ENCODE peak calls at places on chromosomes 2 and 18, in seven cellular contexts. D, S, K, Q, O, I and L are unnamed samples. For H3K9me3, the result is how much of the 10 kb centered on the place peaks cover.

GRCh38 chr2:192500550-192501200 is 305.9 kb upstream of the TMEFF2 start:
- DNase-seq in D (no peak), S (no peak), K (no peak), Q (peak), O (no peak), I (no peak), L (peak)

GRCh38 chr2:57862727-57863126 is 183.9 kb upstream of the VRK2 start:
- DNase-seq in D (no peak), S (no peak), K (no peak), Q (no peak), O (no peak), I (no peak), L (no peak)

GRCh38 chr18:48418409-48419267 is 9.5 kb upstream of the ZBTB7C start:
- DNase-seq in D (no peak), S (no peak), K (no peak), Q (no peak), O (no peak), I (no peak), L (no peak)

GRCh38 chr2:24743914-24744313 is 49.3 kb downstream of the PTRHD1 start:
- DNase-seq in D (no peak), S (no peak), K (no peak), Q (no peak), O (no peak), I (no peak), L (no peak)

GRCh38 chr2:173589604-173590277 is 235.1 kb downstream of the CDCA7 start:
- DNase-seq in D (no peak), S (no peak), K (no peak), Q (no peak), O (no peak), I (no peak), L (peak)

GRCh38 chr2:23649819-23650218 is 264.8 kb downstream of the KLHL29 start:
- DNase-seq in D (peak), S (no peak), K (no peak), Q (no peak), O (no peak), I (no peak), L (peak)

GRCh38 chr18:58359226-58360019 is 269.5 kb downstream of the ALPK2 start:
- DNase-seq in D (no peak), S (no peak), K (no peak), Q (no peak), O (no peak), I (no peak), L (peak)

GRCh38 chr2:197950754-197951153 is 146.4 kb downstream of the PLCL1 start:
- DNase-seq in D (no peak), S (no peak), K (no peak), Q (no peak), O (no peak), I (no peak), L (no peak)

GRCh38 chr18:77055429-77056310 is 76.9 kb downstream of the MBP start:
- DNase-seq in D (no peak), S (no peak), K (no peak), Q (no peak), O (no peak), I (no peak), L (peak)

GRCh38 chr2:32220445-32220844 is 44.2 kb downstream of the NLRC4 start:
- DNase-seq in D (no peak), S (no peak), K (no peak), Q (no peak), O (no peak), I (no peak), L (no peak)

GRCh38 chr18:14104906-14105748 is 27.1 kb downstream of the ZNF519 start:
- DNase-seq in D (no peak), S (no peak), K (no peak), Q (no peak), O (no peak), I (peak), L (no peak)
- H3K9me3 ChIP-seq in D (under half), S (under half), K (under half), Q (under half), O (under half), I (half or more), L (under half)

GRCh38 chr2:162092656-162093556 is 18.9 kb upstream of the DPP4 start:
- DNase-seq in D (no peak), S (no peak), K (no peak), Q (no peak), O (no peak), I (no peak), L (peak)
- TF ChIP-seq USF2 in D (no peak), S (no peak), K (no peak), Q (no peak), O (no peak), I (no peak), L (peak)

GRCh38 chr2:2873450-2873811 is 504.2 kb downstream of the EIPR1 start:
- DNase-seq in D (no peak), S (no peak), K (no peak), Q (no peak), O (no peak), I (no peak), L (no peak)
- H3K9me3 ChIP-seq in D (under half), S (under half), K (under half), Q (under half), O (under half), I (under half), L (half or more)

DNA sequence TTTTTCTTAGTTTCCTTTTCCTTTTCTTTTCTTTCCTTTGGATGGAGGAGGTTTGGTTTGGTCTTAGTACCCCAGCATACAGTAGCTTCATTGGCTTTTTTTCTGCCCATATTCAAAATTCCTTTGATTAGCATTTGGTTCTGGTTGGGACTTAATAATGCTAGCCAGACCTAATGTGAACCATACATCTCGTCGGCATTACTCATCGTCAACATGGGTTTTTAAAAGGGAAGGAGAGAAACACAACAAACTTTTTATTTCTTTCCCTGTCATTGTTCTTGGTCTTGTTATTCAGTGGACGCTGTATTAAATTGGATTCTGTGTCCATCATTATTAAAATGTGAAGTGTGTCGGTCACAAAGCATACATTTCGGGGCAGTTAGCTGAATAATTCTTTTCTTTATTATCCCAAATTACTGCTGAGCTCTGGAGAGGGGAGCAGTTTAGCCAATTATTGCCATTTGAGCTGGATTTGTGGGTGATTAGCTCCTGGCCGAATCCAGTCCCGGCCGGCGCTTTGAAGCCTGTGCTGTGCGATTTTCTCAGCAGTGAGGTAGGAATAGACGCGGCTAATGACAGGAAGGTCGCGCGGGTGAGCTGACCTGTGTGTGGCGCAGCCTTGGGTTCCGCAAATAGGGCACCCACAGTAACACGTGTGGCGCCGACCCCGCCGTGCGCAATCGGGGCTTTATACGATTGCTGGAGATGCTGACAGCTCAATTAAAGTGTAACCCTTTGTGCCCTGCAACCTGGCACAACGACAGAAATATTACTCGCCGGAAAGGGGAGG is 303.2 kb downstream of the GBX2 start:
- DNase-seq in D (no peak), S (no peak), K (no peak), Q (no peak), O (no peak), I (no peak), L (peak)
- TF ChIP-seq USF2 in D (no peak), S (no peak), K (no peak), Q (no peak), O (no peak), I (no peak), L (no peak)

DNA sequence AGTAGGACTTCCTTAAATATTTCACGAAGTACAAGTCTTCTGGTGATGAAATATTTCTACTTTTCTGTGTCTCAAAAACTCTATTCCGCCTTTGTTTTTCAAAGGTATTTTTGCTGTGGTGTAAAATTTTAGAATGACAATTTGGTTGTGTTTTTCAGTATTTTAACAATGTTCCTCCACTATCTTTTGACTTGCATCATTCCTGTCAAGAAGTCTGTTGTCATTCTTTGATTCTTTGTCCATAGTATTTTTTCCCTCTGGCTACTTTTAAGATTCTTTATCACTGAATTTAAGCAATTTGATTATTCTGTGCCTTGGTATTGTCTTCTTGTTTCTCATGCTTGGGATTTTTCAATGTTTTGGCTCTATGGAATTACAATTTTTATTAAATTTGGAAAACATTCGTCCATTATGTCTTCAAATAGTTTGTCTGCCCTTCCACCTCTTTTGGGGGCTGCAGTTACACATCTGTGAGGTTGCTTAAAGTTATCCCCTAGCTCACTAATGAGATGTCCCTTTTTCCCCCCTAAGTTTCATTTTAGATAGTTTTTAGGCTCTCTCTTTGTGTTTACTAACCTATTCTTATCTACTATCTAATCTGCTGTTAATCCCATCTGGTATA is 76.0 kb downstream of the CAB39 start:
- DNase-seq in D (no peak), S (no peak), K (no peak), Q (no peak), O (no peak), I (no peak), L (no peak)
- H3K9me3 ChIP-seq in D (under half), S (under half), K (under half), Q (under half), O (under half), I (under half), L (under half)

DNA sequence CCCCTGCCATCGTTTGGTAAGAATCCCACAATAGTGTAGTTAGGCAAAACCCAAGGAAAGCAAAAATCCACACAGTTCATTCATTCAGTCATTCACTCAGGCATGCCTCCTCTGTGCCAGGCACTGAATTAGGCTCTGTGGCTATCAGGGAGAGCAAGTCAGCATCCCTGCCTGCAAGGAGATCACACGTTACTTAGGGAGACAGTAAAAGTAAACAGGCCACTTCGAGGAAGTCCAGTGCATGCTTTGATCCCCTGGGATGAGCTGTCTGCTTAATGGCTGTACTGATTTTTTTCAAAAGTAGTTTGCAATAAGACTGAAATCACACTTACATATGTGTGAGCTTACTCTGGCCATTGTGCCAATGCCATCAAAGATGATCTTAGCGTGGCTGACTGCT is 84.3 kb downstream of the GALNT14 start:
- DNase-seq in D (no peak), S (no peak), K (no peak), Q (no peak), O (no peak), I (no peak), L (no peak)
- TF ChIP-seq USF2 in D (no peak), S (no peak), K (no peak), Q (no peak), O (no peak), I (no peak), L (no peak)

DNA sequence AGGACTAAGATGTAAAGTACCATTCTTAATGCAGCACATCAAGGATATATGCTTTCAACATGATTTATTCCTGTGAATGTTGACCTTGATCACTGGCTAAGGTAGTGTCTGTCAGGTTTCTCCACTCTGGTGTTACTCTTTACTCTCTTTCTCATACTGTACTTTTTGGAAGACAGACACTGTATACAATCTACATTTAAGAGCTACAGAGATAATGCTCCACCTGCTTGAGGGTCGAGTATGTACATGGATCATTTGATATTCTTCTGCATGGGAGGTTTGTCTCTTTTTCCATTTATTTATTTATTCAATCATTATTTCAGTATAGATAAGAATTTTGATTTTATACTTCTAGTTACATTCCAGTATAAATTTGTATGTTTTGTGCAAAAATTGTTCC is 199.5 kb upstream of the RGPD4 start:
- DNase-seq in D (no peak), S (no peak), K (no peak), Q (no peak), O (no peak), I (no peak), L (no peak)
- H3K9me3 ChIP-seq in D (under half), S (under half), K (under half), Q (under half), O (under half), I (half or more), L (under half)

GRCh38 chr18:75421656-75422055 is 5.8 kb downstream of the SMIM21 start:
- DNase-seq in D (no peak), S (no peak), K (no peak), Q (no peak), O (no peak), I (no peak), L (peak)
- TF ChIP-seq USF2 in D (no peak), S (no peak), K (no peak), Q (no peak), O (no peak), I (no peak), L (no peak)